ENCODE peak calls at places on chromosomes 6 and 20, in five cellular contexts. C, H, L, Q and V are unnamed samples.

GRCh38 chr6:35568967-35569606 is 56.4 kb upstream of the TULP1 start:
- DNase-seq in C (no peak), H (peak), L (peak), Q (no peak), V (peak)

GRCh38 chr6:110693296-110693695 is 122.0 kb downstream of the CDK19 start:
- DNase-seq in C (no peak), H (no peak), L (no peak), Q (no peak), V (no peak)

GRCh38 chr20:1302578-1303541 is 26.1 kb downstream of the SDCBP2 start:
- DNase-seq in C (peak), H (no peak), L (no peak), Q (no peak), V (no peak)

GRCh38 chr6:147204060-147204785 is at the start of gene STXBP5:
- DNase-seq in C (peak), H (peak), L (peak), Q (peak), V (peak)

GRCh38 chr6:7726416-7727149 is 684 bp downstream of the BMP6 start:
- DNase-seq in C (no peak), H (peak), L (no peak), Q (no peak), V (no peak)

GRCh38 chr20:10924628-10925266 is 250.9 kb upstream of the JAG1 start:
- DNase-seq in C (no peak), H (no peak), L (no peak), Q (peak), V (peak)

GRCh38 chr6:100257661-100258395 is 206.9 kb downstream of the SIM1 start:
- DNase-seq in C (no peak), H (no peak), L (no peak), Q (peak), V (peak)

GRCh38 chr20:51354769-51355319 is 187.7 kb downstream of the NFATC2 start:
- DNase-seq in C (no peak), H (no peak), L (no peak), Q (peak), V (no peak)

GRCh38 chr6:11251553-11252358 is 19.3 kb upstream of the NEDD9 start:
- DNase-seq in C (no peak), H (no peak), L (peak), Q (peak), V (peak)

GRCh38 chr6:161486326-161486725 is 212.5 kb upstream of the AGPAT4 start:
- DNase-seq in C (no peak), H (no peak), L (peak), Q (peak), V (peak)

GRCh38 chr20:60057866-60058807 is 99.9 kb downstream of the CDH26 start:
- DNase-seq in C (peak), H (no peak), L (no peak), Q (no peak), V (peak)

GRCh38 chr20:1341561-1342265 is 12.8 kb upstream of the SDCBP2 start:
- DNase-seq in C (no peak), H (no peak), L (no peak), Q (no peak), V (peak)

GRCh38 chr20:52748235-52748950 is 223.8 kb upstream of the TSHZ2 start:
- DNase-seq in C (no peak), H (no peak), L (no peak), Q (no peak), V (no peak)

GRCh38 chr6:161549977-161550655 is 276.3 kb upstream of the AGPAT4 start:
- DNase-seq in C (no peak), H (no peak), L (no peak), Q (no peak), V (no peak)

GRCh38 chr6:111661541-111662041 is 55.9 kb upstream of the TRAF3IP2 start:
- DNase-seq in C (peak), H (no peak), L (no peak), Q (no peak), V (no peak)

GRCh38 chr6:40523505-40524172 is 63.5 kb downstream of the LRFN2 start:
- DNase-seq in C (no peak), H (no peak), L (no peak), Q (no peak), V (no peak)

GRCh38 chr6:145699462-145699861 is 35.9 kb downstream of the EPM2A start:
- DNase-seq in C (no peak), H (no peak), L (no peak), Q (peak), V (peak)